ENCODE peak calls at places on chromosomes 12 and 14, in five cellular contexts. P is HCT116, C is cardiac muscle cell, F is MM.1S, X is gastrocnemius medialis. H is an unnamed sample.

GRCh38 chr14:92687681-92688433 is 60.6 kb downstream of the LGMN start:
- DNase-seq in P (no peak), C (peak; percentile 61), F (no peak), X (no peak), H (peak; percentile 40)

GRCh38 chr12:105617141-105617540 is 286.6 kb downstream of the C12orf75 start:
- DNase-seq in P (no peak), C (no peak), F (no peak), X (no peak), H (no peak)

GRCh38 chr12:95653761-95654546 is 102.7 kb upstream of the USP44 start:
- DNase-seq in P (peak; percentile 13), C (peak; percentile 22), F (no peak), X (peak; percentile 26), H (peak; percentile 47)

GRCh38 chr12:94261119-94261518 is 112.7 kb downstream of the PLXNC1 start:
- DNase-seq in P (no peak), C (no peak), F (no peak), X (no peak), H (no peak)

GRCh38 chr14:95359974-95360826 is 40.5 kb upstream of the CLMN start:
- DNase-seq in P (no peak), C (peak; percentile 28), F (no peak), X (no peak), H (no peak)

GRCh38 chr12:3247596-3248270 is 170.6 kb downstream of the TSPAN9 start:
- DNase-seq in P (no peak), C (no peak), F (no peak), X (no peak), H (no peak)

GRCh38 chr12:119772431-119772830 is 104.5 kb downstream of the PRKAB1 start:
- DNase-seq in P (no peak), C (no peak), F (no peak), X (no peak), H (no peak)

GRCh38 chr12:21418403-21418802 is 19.1 kb upstream of the PYROXD1 start:
- DNase-seq in P (no peak), C (no peak), F (no peak), X (no peak), H (no peak)

GRCh38 chr12:14892726-14893442 is 7.2 kb upstream of the MGP start:
- DNase-seq in P (no peak), C (no peak), F (no peak), X (peak; percentile 35), H (no peak)

GRCh38 chr14:96666088-96666487 is 131.1 kb upstream of the VRK1 start:
- DNase-seq in P (no peak), C (no peak), F (no peak), X (no peak), H (no peak)

GRCh38 chr14:64444984-64445845 is 20.1 kb upstream of the AKAP5 start:
- DNase-seq in P (no peak), C (no peak), F (peak; percentile 59), X (no peak), H (no peak)

GRCh38 chr14:105863296-105864108 is 337.1 kb downstream of the TMEM121 start:
- DNase-seq in P (no peak), C (no peak), F (no peak), X (no peak), H (no peak)

GRCh38 chr14:76919811-76920571 is 93.8 kb downstream of the LRRC74A start:
- DNase-seq in P (no peak), C (no peak), F (no peak), X (no peak), H (peak; percentile 51)

GRCh38 chr14:51182166-51182565 is 57.9 kb upstream of the TMX1 start:
- DNase-seq in P (no peak), C (no peak), F (no peak), X (no peak), H (no peak)

GRCh38 chr12:6276936-6277615 is 33.4 kb upstream of the PLEKHG6 start:
- DNase-seq in P (no peak), C (no peak), F (no peak), X (no peak), H (no peak)
- H3K4me1 ChIP-seq in P (peaks cover 76% of the 10 kb centered on the region), C (peaks cover 12% of the 10 kb centered on the region), F (peaks cover 18% of the 10 kb centered on the region), X (peaks cover 30% of the 10 kb centered on the region), H (peaks cover 57% of the 10 kb centered on the region)

GRCh38 chr14:91484744-91485143 is 25.4 kb downstream of the PPP4R3A start:
- DNase-seq in P (no peak), C (no peak), F (no peak), X (no peak), H (no peak)
- H3K36me3 ChIP-seq in P (peaks cover 51% of the 10 kb centered on the region), C (peaks cover 62% of the 10 kb centered on the region), F (no peaks in the 10 kb centered on the region), X (no peaks in the 10 kb centered on the region), H (no peaks in the 10 kb centered on the region)

GRCh38 chr14:61500046-61500445 is 178.7 kb downstream of the PRKCH start:
- DNase-seq in P (no peak), C (no peak), F (no peak), X (no peak), H (no peak)

GRCh38 chr14:61504841-61505340 is 183.5 kb downstream of the PRKCH start:
- DNase-seq in P (no peak), C (no peak), F (no peak), X (no peak), H (no peak)

GRCh38 chr14:61503167-61503801 is 181.9 kb downstream of the PRKCH start:
- DNase-seq in P (no peak), C (no peak), F (no peak), X (no peak), H (no peak)

GRCh38 chr14:61502459-61503093 is 181.2 kb downstream of the PRKCH start:
- DNase-seq in P (no peak), C (no peak), F (no peak), X (no peak), H (no peak)

GRCh38 chr14:61501714-61502458 is 180.5 kb downstream of the PRKCH start:
- DNase-seq in P (no peak), C (no peak), F (no peak), X (no peak), H (no peak)
- H3K4me1 ChIP-seq in P (no peaks in the 10 kb centered on the region), C (peaks cover 6% of the 10 kb centered on the region), F (no peaks in the 10 kb centered on the region), X (peaks cover 11% of the 10 kb centered on the region), H (peaks cover 15% of the 10 kb centered on the region)

GRCh38 chr12:132572106-132572505 is 38.3 kb downstream of the LRCOL1 start:
- DNase-seq in P (no peak), C (no peak), F (no peak), X (no peak), H (no peak)
- H3K36me3 ChIP-seq in P (peaks cover 16% of the 10 kb centered on the region), C (peaks cover 18% of the 10 kb centered on the region), F (no peaks in the 10 kb centered on the region), X (no peaks in the 10 kb centered on the region), H (peaks cover 13% of the 10 kb centered on the region)

GRCh38 chr14:75452900-75453816 is 25.3 kb downstream of the JDP2 start:
- DNase-seq in P (no peak), C (peak; percentile 79), F (no peak), X (no peak), H (peak; percentile 39)
- H3K4me1 ChIP-seq in P (peaks cover 8% of the 10 kb centered on the region), C (peaks cover 27% of the 10 kb centered on the region), F (no peaks in the 10 kb centered on the region), X (peaks cover 99% of the 10 kb centered on the region), H (peaks cover 94% of the 10 kb centered on the region)

DNA sequence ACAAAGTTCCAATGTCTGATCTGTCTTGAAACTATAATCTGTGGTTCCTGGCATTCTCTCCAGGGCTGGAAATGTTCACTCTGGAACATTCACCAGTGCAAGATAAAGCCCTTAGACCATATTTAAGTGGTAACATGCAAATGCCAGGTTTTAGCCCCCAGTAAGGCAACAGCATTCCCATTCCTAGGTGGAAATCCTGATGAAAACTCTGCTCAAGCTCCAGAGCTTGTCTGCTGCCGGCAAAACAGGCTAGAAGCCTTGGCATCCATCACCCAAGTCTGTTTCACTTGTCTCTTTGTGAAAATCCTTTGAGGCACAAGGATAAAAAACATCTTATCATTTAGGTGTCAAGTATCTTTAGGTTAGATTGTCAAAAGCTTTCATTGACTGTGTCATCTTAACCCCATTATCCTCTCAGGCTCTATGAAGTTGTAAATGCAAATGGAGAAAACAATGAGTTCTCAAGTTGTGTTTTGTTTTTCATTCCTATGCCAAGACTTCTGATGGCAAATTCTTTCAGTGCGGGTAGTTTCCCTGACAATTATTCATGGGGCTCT is 344.7 kb downstream of the NELL2 start:
- DNase-seq in P (no peak), C (no peak), F (no peak), X (no peak), H (no peak)
- H3K36me3 ChIP-seq in P (no peaks in the 10 kb centered on the region), C (no peaks in the 10 kb centered on the region), F (no peaks in the 10 kb centered on the region), X (no peaks in the 10 kb centered on the region), H (no peaks in the 10 kb centered on the region)

DNA sequence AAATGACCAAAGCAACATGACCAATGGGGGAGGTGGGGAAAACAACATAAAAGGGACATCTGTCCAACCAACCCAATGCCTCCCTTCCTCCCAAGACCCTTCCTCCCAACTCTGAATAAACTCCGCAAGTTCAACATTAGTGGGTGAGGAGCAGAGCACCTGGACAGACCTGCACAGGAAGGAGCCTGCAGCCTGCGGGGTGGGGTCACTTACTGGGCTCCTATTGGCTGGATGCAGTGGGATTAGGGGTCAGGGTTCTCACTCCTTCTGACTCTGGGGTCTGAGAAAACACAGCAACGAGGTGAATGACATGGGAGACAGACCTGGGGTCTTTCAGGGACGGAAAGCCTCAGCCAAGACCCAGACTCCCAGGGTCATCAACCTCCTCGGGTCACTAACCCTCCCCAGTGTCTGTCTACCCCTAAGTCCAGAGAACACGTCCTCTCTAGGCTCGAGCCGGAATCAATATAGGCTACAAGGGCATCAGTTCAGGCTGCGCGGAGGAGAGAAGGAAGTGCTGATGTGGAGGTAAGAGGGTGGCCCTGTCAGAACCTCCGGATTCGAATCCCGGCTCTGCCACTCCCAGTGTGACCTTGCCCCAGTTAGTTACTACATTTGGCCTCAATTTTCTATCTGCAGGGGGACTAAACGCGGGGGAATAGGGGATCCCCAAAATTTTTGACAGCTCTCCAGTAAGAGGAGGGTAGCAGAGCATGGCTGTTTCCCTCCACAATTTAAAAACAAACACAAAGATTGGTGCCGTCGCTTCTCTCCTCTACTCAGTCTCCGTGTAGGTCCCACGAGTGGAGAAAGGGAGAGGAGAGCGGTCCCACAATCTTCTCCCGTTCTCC is 819 bp downstream of the NDRG2 start:
- DNase-seq in P (no peak), C (no peak), F (no peak), X (no peak), H (no peak)
- H3K4me1 ChIP-seq in P (peaks cover 14% of the 10 kb centered on the region), C (peaks cover 35% of the 10 kb centered on the region), F (no peaks in the 10 kb centered on the region), X (peaks cover 68% of the 10 kb centered on the region), H (peaks cover 33% of the 10 kb centered on the region)

DNA sequence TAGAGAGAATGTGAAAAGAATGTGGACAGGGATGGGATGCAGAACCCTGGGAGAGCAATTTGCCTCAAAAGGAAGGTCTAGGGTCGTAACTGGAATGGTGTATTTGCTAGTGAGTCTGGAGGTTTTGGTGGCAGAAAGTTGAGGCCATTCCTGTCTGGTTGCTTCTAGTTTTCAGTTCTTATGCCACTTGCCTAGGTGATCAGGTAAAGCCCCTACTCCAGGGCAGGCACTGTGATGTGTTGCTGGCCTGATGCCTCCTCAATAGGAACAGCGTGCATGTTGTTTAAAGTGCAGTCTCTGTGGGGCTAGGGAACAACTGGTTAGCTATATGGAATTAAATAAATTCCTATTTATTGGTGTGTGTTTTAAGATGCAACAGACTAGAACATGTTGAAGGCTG is 6.4 kb downstream of the OS9 start:
- DNase-seq in P (no peak), C (no peak), F (no peak), X (no peak), H (no peak)
- H3K36me3 ChIP-seq in P (peaks cover 4% of the 10 kb centered on the region), C (peaks cover 6% of the 10 kb centered on the region), F (peaks cover 8% of the 10 kb centered on the region), X (no peaks in the 10 kb centered on the region), H (peaks cover 90% of the 10 kb centered on the region)

DNA sequence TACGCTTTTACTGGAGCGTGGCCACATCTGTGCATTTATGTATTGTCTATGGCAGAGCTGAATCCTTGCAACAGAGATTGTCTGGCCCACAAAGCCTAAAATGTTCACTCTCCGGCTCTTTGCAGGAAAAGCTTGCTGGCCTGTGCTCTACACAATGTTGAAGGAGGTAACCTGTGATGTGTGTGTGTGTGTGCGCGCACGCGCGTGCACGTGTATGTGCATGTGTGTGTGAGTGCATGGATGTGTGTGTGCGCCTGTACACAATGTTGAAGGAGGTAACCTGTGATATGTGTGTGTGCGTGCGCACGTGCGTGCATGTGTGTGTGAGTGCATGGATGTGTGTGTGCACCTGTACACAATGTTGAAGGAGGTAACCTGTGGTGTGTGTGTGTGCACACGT is 62.7 kb downstream of the RFLNA start:
- DNase-seq in P (no peak), C (no peak), F (no peak), X (no peak), H (no peak)
- H3K4me1 ChIP-seq in P (no peaks in the 10 kb centered on the region), C (peaks cover 5% of the 10 kb centered on the region), F (no peaks in the 10 kb centered on the region), X (peaks cover 43% of the 10 kb centered on the region), H (peaks cover 48% of the 10 kb centered on the region)

GRCh38 chr14:67680121-67680602 is 5.7 kb upstream of the VTI1B start:
- DNase-seq in P (no peak), C (no peak), F (no peak), X (no peak), H (no peak)
- H3K36me3 ChIP-seq in P (peaks cover 29% of the 10 kb centered on the region), C (peaks cover 44% of the 10 kb centered on the region), F (no peaks in the 10 kb centered on the region), X (no peaks in the 10 kb centered on the region), H (peaks cover 15% of the 10 kb centered on the region)

H was measured in heart right ventricle.